ENCODE peak calls at places on chromosomes 12 and 14, in six cellular contexts. Y is cerebellum, Q is NCI-H460, R is Kasumi-1, X is GM23248, W is AML-193. K is an unnamed sample.

GRCh38 chr14:104436741-104437701 is 142.5 kb upstream of the C14orf180 start:
- DNase-seq in Y (no peak), Q (no peak), R (no peak), X (no peak), W (no peak), K (no peak)

GRCh38 chr12:74896186-74896585 is 313.5 kb downstream of the KCNC2 start:
- DNase-seq in Y (no peak), Q (no peak), R (no peak), X (no peak), W (no peak), K (no peak)

GRCh38 chr14:64760916-64761315 is 56.7 kb downstream of the PLEKHG3 start:
- DNase-seq in Y (no peak), Q (no peak), R (no peak), X (no peak), W (no peak), K (no peak)

GRCh38 chr14:33254876-33255275 is 316.2 kb downstream of the NPAS3 start:
- DNase-seq in Y (no peak), Q (no peak), R (no peak), X (no peak), W (no peak), K (no peak)

GRCh38 chr14:99268776-99269510 is 3.1 kb downstream of the BCL11B start:
- DNase-seq in Y (no peak), Q (no peak), R (no peak), X (no peak), W (no peak), K (no peak)

GRCh38 chr14:95263527-95264231 is 56.0 kb downstream of the CLMN start:
- DNase-seq in Y (no peak), Q (no peak), R (no peak), X (no peak), W (no peak), K (no peak)

GRCh38 chr14:52063107-52063506 is 5.8 kb downstream of the NID2 start:
- DNase-seq in Y (no peak), Q (no peak), R (no peak), X (peak; percentile 55), W (no peak), K (no peak)

GRCh38 chr12:92930421-92930820 is 1.3 kb upstream of the EEA1 start:
- DNase-seq in Y (no peak), Q (no peak), R (no peak), X (peak; percentile 38), W (no peak), K (no peak)

GRCh38 chr12:91774471-91774921 is 371.1 kb downstream of the BTG1 start:
- DNase-seq in Y (peak; percentile 30), Q (no peak), R (no peak), X (peak; percentile 53), W (no peak), K (no peak)

GRCh38 chr12:124754949-124755800 is 108.5 kb downstream of the SCARB1 start:
- DNase-seq in Y (peak; percentile 92), Q (no peak), R (peak; percentile 98), X (peak; percentile 84), W (peak; percentile 97), K (peak; percentile 52)

GRCh38 chr14:96255501-96256366 is at the start of gene BDKRB1:
- DNase-seq in Y (no peak), Q (no peak), R (no peak), X (peak; percentile 93), W (no peak), K (no peak)

GRCh38 chr12:127398026-127398715 is 868.8 kb upstream of the TMEM132C start:
- DNase-seq in Y (no peak), Q (no peak), R (no peak), X (no peak), W (no peak), K (no peak)

GRCh38 chr14:93960774-93961438 is 15.5 kb downstream of the ASB2 start:
- DNase-seq in Y (no peak), Q (no peak), R (no peak), X (no peak), W (no peak), K (no peak)

GRCh38 chr12:110790301-110790700 is 47.6 kb upstream of the PPP1CC start:
- DNase-seq in Y (no peak), Q (no peak), R (no peak), X (peak; percentile 63), W (no peak), K (no peak)

GRCh38 chr12:122079038-122079531 is 529 bp downstream of the MLXIP start:
- DNase-seq in Y (no peak), Q (no peak), R (no peak), X (peak; percentile 66), W (no peak), K (no peak)

GRCh38 chr14:101354726-101355125 is 206.6 kb upstream of the DIO3 start:
- DNase-seq in Y (no peak), Q (no peak), R (no peak), X (no peak), W (no peak), K (no peak)

GRCh38 chr14:73759183-73759713 is 45.1 kb upstream of the PNMA1 start:
- DNase-seq in Y (peak; percentile 63), Q (no peak), R (no peak), X (peak; percentile 82), W (peak; percentile 13), K (no peak)

GRCh38 chr14:100106661-100107112 is 41.5 kb downstream of the EVL start:
- DNase-seq in Y (no peak), Q (no peak), R (peak; percentile 66), X (no peak), W (no peak), K (no peak)

GRCh38 chr12:44078273-44078672 is 242.4 kb downstream of the TMEM117 start:
- DNase-seq in Y (no peak), Q (no peak), R (no peak), X (peak; percentile 19), W (no peak), K (no peak)

GRCh38 chr12:92562063-92562734 is 140.6 kb upstream of the PLEKHG7 start:
- DNase-seq in Y (no peak), Q (no peak), R (no peak), X (no peak), W (no peak), K (no peak)

GRCh38 chr12:101823891-101824290 is 6.9 kb downstream of the GNPTAB start:
- DNase-seq in Y (peak; percentile 24), Q (peak; percentile 49), R (peak; percentile 99), X (peak; percentile 22), W (no peak), K (no peak)

GRCh38 chr12:106764738-106765137 is 9.7 kb upstream of the RIC8B start:
- DNase-seq in Y (no peak), Q (no peak), R (no peak), X (peak; percentile 12), W (peak; percentile 70), K (no peak)

GRCh38 chr14:74179775-74180354 is 59.4 kb upstream of the VSX2 start:
- DNase-seq in Y (no peak), Q (no peak), R (no peak), X (no peak), W (no peak), K (no peak)

GRCh38 chr14:89702151-89702936 is 252.2 kb downstream of the EFCAB11 start:
- DNase-seq in Y (no peak), Q (no peak), R (no peak), X (peak; percentile 76), W (no peak), K (no peak)